ENCODE peak calls at places on chromosomes 11 and 22, in seven cellular contexts. E, Q, S, F, C, L and G are unnamed samples.

GRCh38 chr11:77636738-77637344 is 753 bp downstream of the CLNS1A start:
- DNase-seq in E (no peak), Q (no peak), S (no peak), F (no peak), C (no peak), L (peak), G (no peak)

GRCh38 chr11:128422576-128423370 is 164.6 kb downstream of the ETS1 start:
- DNase-seq in E (peak), Q (peak), S (no peak), F (no peak), C (no peak), L (no peak), G (peak)

GRCh38 chr11:17559341-17560087 is 12.5 kb downstream of the OTOG start:
- DNase-seq in E (no peak), Q (no peak), S (no peak), F (no peak), C (no peak), L (no peak), G (no peak)

GRCh38 chr11:64747961-64748715 is 4.2 kb upstream of the RASGRP2 start:
- DNase-seq in E (no peak), Q (no peak), S (no peak), F (peak), C (no peak), L (no peak), G (no peak)

GRCh38 chr22:35703861-35704584 is 13.6 kb upstream of the APOL5 start:
- DNase-seq in E (no peak), Q (no peak), S (no peak), F (no peak), C (no peak), L (no peak), G (no peak)

GRCh38 chr22:44625981-44626687 is 75.9 kb upstream of the PRR5 start:
- DNase-seq in E (peak), Q (peak), S (peak), F (peak), C (peak), L (peak), G (peak)

GRCh38 chr11:123477205-123477907 is 47.3 kb downstream of the GRAMD1B start:
- DNase-seq in E (no peak), Q (no peak), S (no peak), F (no peak), C (no peak), L (no peak), G (no peak)

GRCh38 chr22:34800265-34800664 is 265.7 kb upstream of the ISX start:
- DNase-seq in E (no peak), Q (no peak), S (no peak), F (peak), C (peak), L (no peak), G (no peak)

GRCh38 chr11:120746836-120747609 is 235.5 kb downstream of the GRIK4 start:
- DNase-seq in E (no peak), Q (no peak), S (no peak), F (no peak), C (no peak), L (no peak), G (no peak)

GRCh38 chr11:61549177-61549576 is 31.7 kb downstream of the SYT7 start:
- DNase-seq in E (no peak), Q (no peak), S (no peak), F (no peak), C (no peak), L (no peak), G (no peak)

GRCh38 chr11:2385156-2386151 is 8.3 kb downstream of the CD81 start:
- DNase-seq in E (no peak), Q (no peak), S (no peak), F (no peak), C (no peak), L (no peak), G (peak)

GRCh38 chr22:46824348-46824909 is 62.0 kb downstream of the TBC1D22A start:
- DNase-seq in E (no peak), Q (no peak), S (no peak), F (no peak), C (no peak), L (no peak), G (no peak)

GRCh38 chr11:92048415-92048814 is 176.2 kb upstream of the FAT3 start:
- DNase-seq in E (no peak), Q (no peak), S (no peak), F (no peak), C (peak), L (peak), G (no peak)

GRCh38 chr11:125272822-125273221 is 108.3 kb downstream of the PKNOX2 start:
- DNase-seq in E (no peak), Q (no peak), S (no peak), F (no peak), C (no peak), L (no peak), G (no peak)

GRCh38 chr11:102309621-102310541 is 7.4 kb upstream of the BIRC3 start:
- DNase-seq in E (no peak), Q (no peak), S (no peak), F (no peak), C (no peak), L (no peak), G (no peak)

GRCh38 chr22:23020659-23021293 is 49.5 kb upstream of the GNAZ start:
- DNase-seq in E (no peak), Q (no peak), S (no peak), F (no peak), C (no peak), L (no peak), G (no peak)

GRCh38 chr11:61971177-61972111 is 4.0 kb upstream of the FTH1 start:
- DNase-seq in E (peak), Q (no peak), S (peak), F (peak), C (peak), L (peak), G (no peak)

GRCh38 chr22:23212061-23213030 is 32.0 kb downstream of the BCR start:
- DNase-seq in E (no peak), Q (no peak), S (no peak), F (no peak), C (no peak), L (peak), G (no peak)

GRCh38 chr11:87368876-87369480 is 331.2 kb downstream of the TMEM135 start:
- DNase-seq in E (no peak), Q (no peak), S (no peak), F (peak), C (no peak), L (peak), G (no peak)